ENCODE peak calls at places on chromosomes 12 and 14, in six cellular contexts. One of them, this sample, is unnamed.
A peak's percentile ranks its signal among the peaks of the same experiment; 100 is the strongest.

GRCh38 chr12:53776872-53777271 is 25.1 kb upstream of the CISTR start:
- DNase-seq in Peyer's patch: no peak
- DNase-seq in AG04449: no peak
- DNase-seq in AG04450: no peak
- DNase-seq in left ventricle myocardium inferior: no peak
- DNase-seq in cardiac fibroblast: no peak
- DNase-seq in this sample: no peak

GRCh38 chr12:85662209-85662607 is 174.0 kb downstream of the RASSF9 start:
- DNase-seq in Peyer's patch: no peak
- DNase-seq in AG04449: no peak
- DNase-seq in AG04450: no peak
- DNase-seq in left ventricle myocardium inferior: no peak
- DNase-seq in cardiac fibroblast: no peak
- DNase-seq in this sample: no peak

GRCh38 chr14:47872588-47872987 is 197.2 kb upstream of the MDGA2 start:
- DNase-seq in Peyer's patch: no peak
- DNase-seq in AG04449: no peak
- DNase-seq in AG04450: no peak
- DNase-seq in left ventricle myocardium inferior: no peak
- DNase-seq in cardiac fibroblast: no peak
- DNase-seq in this sample: no peak

GRCh38 chr12:10249690-10250455 is 37.2 kb downstream of the GABARAPL1 start:
- DNase-seq in Peyer's patch: no peak
- DNase-seq in AG04449: no peak
- DNase-seq in AG04450: no peak
- DNase-seq in left ventricle myocardium inferior: no peak
- DNase-seq in cardiac fibroblast: no peak
- DNase-seq in this sample: no peak

GRCh38 chr12:43551971-43552559 is at the start of gene ADAMTS20:
- DNase-seq in Peyer's patch: no peak
- DNase-seq in AG04449: no peak
- DNase-seq in AG04450: no peak
- DNase-seq in left ventricle myocardium inferior: no peak
- DNase-seq in cardiac fibroblast: no peak
- DNase-seq in this sample: no peak

GRCh38 chr14:101729382-101729781 is 32.1 kb upstream of the PPP2R5C start:
- DNase-seq in Peyer's patch: no peak
- DNase-seq in AG04449: no peak
- DNase-seq in AG04450: no peak
- DNase-seq in left ventricle myocardium inferior: no peak
- DNase-seq in cardiac fibroblast: no peak
- DNase-seq in this sample: no peak

GRCh38 chr14:56126514-56126913 is 8.3 kb downstream of the PELI2 start:
- DNase-seq in Peyer's patch: no peak
- DNase-seq in AG04449: no peak
- DNase-seq in AG04450: no peak
- DNase-seq in left ventricle myocardium inferior: no peak
- DNase-seq in cardiac fibroblast: no peak
- DNase-seq in this sample: no peak

GRCh38 chr14:67962215-67962644 is 142.7 kb downstream of the RAD51B start:
- DNase-seq in Peyer's patch: no peak
- DNase-seq in AG04449: no peak
- DNase-seq in AG04450: no peak
- DNase-seq in left ventricle myocardium inferior: no peak
- DNase-seq in cardiac fibroblast: no peak
- DNase-seq in this sample: no peak

GRCh38 chr14:21257395-21258193 is 11.6 kb downstream of the HNRNPC start:
- DNase-seq in Peyer's patch: no peak
- DNase-seq in AG04449: no peak
- DNase-seq in AG04450: no peak
- DNase-seq in left ventricle myocardium inferior: no peak
- DNase-seq in cardiac fibroblast: no peak
- DNase-seq in this sample: no peak

GRCh38 chr12:19764408-19764807 is 325.1 kb downstream of the AEBP2 start:
- DNase-seq in Peyer's patch: no peak
- DNase-seq in AG04449: no peak
- DNase-seq in AG04450: no peak
- DNase-seq in left ventricle myocardium inferior: no peak
- DNase-seq in cardiac fibroblast: peak; percentile 48
- DNase-seq in this sample: no peak

GRCh38 chr12:19856389-19856788 is 417.1 kb downstream of the AEBP2 start:
- DNase-seq in Peyer's patch: no peak
- DNase-seq in AG04449: no peak
- DNase-seq in AG04450: no peak
- DNase-seq in left ventricle myocardium inferior: no peak
- DNase-seq in cardiac fibroblast: peak; percentile 25
- DNase-seq in this sample: no peak

GRCh38 chr14:69648480-69649414 is 37.4 kb downstream of the SUSD6 start:
- DNase-seq in Peyer's patch: no peak
- DNase-seq in AG04449: no peak
- DNase-seq in AG04450: peak; percentile 64
- DNase-seq in left ventricle myocardium inferior: no peak
- DNase-seq in cardiac fibroblast: peak; percentile 69
- DNase-seq in this sample: no peak

GRCh38 chr12:24679135-24679534 is 269.8 kb downstream of the BCAT1 start:
- DNase-seq in Peyer's patch: no peak
- DNase-seq in AG04449: no peak
- DNase-seq in AG04450: no peak
- DNase-seq in left ventricle myocardium inferior: no peak
- DNase-seq in cardiac fibroblast: peak; percentile 60
- DNase-seq in this sample: peak; percentile 35

GRCh38 chr14:21723431-21724045 is 49.9 kb upstream of the OR4E1 start:
- DNase-seq in Peyer's patch: no peak
- DNase-seq in AG04449: no peak
- DNase-seq in AG04450: no peak
- DNase-seq in left ventricle myocardium inferior: no peak
- DNase-seq in cardiac fibroblast: peak; percentile 22
- DNase-seq in this sample: no peak

GRCh38 chr12:42180990-42181611 is 36.4 kb upstream of the GXYLT1 start:
- DNase-seq in Peyer's patch: no peak
- DNase-seq in AG04449: no peak
- DNase-seq in AG04450: no peak
- DNase-seq in left ventricle myocardium inferior: no peak
- DNase-seq in cardiac fibroblast: peak; percentile 46
- DNase-seq in this sample: peak; percentile 29

GRCh38 chr12:6430124-6430989 is 14.4 kb upstream of the CD27 start:
- DNase-seq in Peyer's patch: peak; percentile 53
- DNase-seq in AG04449: peak; percentile 69
- DNase-seq in AG04450: peak; percentile 93
- DNase-seq in left ventricle myocardium inferior: peak; percentile 67
- DNase-seq in cardiac fibroblast: peak; percentile 99
- DNase-seq in this sample: peak; percentile 66

GRCh38 chr12:124750787-124751471 is 112.7 kb downstream of the SCARB1 start:
- DNase-seq in Peyer's patch: no peak
- DNase-seq in AG04449: no peak
- DNase-seq in AG04450: no peak
- DNase-seq in left ventricle myocardium inferior: no peak
- DNase-seq in cardiac fibroblast: no peak
- DNase-seq in this sample: no peak

GRCh38 chr12:67002711-67003110 is 266.4 kb upstream of the CAND1 start:
- DNase-seq in Peyer's patch: no peak
- DNase-seq in AG04449: no peak
- DNase-seq in AG04450: no peak
- DNase-seq in left ventricle myocardium inferior: no peak
- DNase-seq in cardiac fibroblast: no peak
- DNase-seq in this sample: no peak

GRCh38 chr12:96083020-96083489 is 47.7 kb upstream of the LTA4H start:
- DNase-seq in Peyer's patch: no peak
- DNase-seq in AG04449: no peak
- DNase-seq in AG04450: no peak
- DNase-seq in left ventricle myocardium inferior: no peak
- DNase-seq in cardiac fibroblast: peak; percentile 9
- DNase-seq in this sample: no peak

GRCh38 chr14:103931422-103931821 is 3.2 kb downstream of the TDRD9 start:
- DNase-seq in Peyer's patch: no peak
- DNase-seq in AG04449: no peak
- DNase-seq in AG04450: no peak
- DNase-seq in left ventricle myocardium inferior: no peak
- DNase-seq in cardiac fibroblast: no peak
- DNase-seq in this sample: no peak

GRCh38 chr14:23347406-23348296 is 5.0 kb downstream of the SLC22A17 start:
- DNase-seq in Peyer's patch: no peak
- DNase-seq in AG04449: no peak
- DNase-seq in AG04450: no peak
- DNase-seq in left ventricle myocardium inferior: no peak
- DNase-seq in cardiac fibroblast: no peak
- DNase-seq in this sample: no peak

GRCh38 chr14:24177041-24177825 is 5.4 kb downstream of the REC8 start:
- DNase-seq in Peyer's patch: no peak
- DNase-seq in AG04449: no peak
- DNase-seq in AG04450: no peak
- DNase-seq in left ventricle myocardium inferior: no peak
- DNase-seq in cardiac fibroblast: no peak
- DNase-seq in this sample: no peak

DNA sequence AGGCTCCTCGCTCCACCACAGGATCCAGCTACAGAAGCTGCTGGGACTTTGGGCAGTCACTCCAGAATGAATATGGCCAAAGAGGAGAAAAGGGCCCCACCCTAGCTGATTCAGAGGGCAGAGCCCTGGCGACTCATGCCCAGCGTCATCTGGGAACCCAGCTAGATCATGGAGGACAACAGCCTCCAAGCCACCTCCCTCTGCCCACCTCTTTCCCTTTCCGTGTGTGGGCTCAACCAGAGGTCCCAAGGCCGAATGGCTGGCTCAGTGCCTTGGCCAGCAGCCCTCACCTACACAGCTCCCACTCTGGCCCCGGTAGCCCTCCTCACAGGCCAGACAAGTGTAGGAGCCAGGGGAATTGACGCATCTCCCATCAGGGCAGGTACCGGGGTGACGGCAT is 17.4 kb downstream of the ISCA2 start:
- DNase-seq in Peyer's patch: no peak
- DNase-seq in AG04449: no peak
- DNase-seq in AG04450: no peak
- DNase-seq in left ventricle myocardium inferior: no peak
- DNase-seq in cardiac fibroblast: peak; percentile 81
- DNase-seq in this sample: no peak
- H3K4me3 ChIP-seq in Peyer's patch: no peak overlapping the region
- H3K4me3 ChIP-seq in AG04449: no peak overlapping the region
- H3K4me3 ChIP-seq in AG04450: no peak overlapping the region
- H3K4me3 ChIP-seq in left ventricle myocardium inferior: no peak overlapping the region
- H3K4me3 ChIP-seq in cardiac fibroblast: no peak overlapping the region
- H3K4me3 ChIP-seq in this sample: no peak overlapping the region

DNA sequence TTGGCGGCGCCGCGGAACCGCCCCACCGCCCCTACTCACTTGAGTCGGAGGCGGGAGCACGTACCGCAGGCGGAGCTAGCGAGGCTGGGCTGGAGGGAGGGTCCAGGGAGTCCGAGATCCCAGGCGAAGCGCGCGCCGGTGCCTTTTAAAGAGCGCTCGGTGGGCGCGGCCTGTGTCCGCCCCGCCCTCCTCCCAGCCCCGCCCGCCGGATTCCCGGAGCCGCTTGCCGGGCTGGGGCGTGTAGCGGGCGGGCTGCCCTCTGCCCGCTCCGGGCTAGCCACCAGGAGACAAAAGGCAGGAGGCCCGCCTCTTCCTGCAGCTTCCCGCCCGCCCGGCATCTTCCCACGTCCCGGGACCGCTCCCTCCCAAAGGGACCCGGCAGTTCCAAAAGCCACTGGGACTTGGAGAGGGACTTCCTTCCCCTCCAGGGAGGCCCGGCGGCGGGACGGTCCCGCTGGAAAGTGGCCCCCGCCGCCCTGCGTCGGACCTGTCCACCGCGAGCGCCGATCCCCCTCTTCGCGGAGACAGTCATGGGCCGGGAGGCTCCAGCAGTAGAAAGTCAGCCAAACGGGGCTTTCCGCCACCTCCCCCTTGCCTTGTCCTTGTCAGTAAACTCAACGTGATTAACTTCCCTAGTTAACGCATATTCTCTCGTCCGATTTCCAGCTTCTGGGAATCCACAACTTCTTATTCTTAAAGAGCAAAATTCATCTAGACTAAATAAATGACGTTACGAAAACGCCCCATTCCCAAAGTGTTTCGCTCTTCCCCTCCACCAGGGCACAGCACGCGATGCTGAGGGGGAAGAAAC is at the start of gene CSRP2:
- DNase-seq in Peyer's patch: peak; percentile 48
- DNase-seq in AG04449: no peak
- DNase-seq in AG04450: peak; percentile 73
- DNase-seq in left ventricle myocardium inferior: peak; percentile 91
- DNase-seq in cardiac fibroblast: peak; percentile 74
- DNase-seq in this sample: no peak
- TF ChIP-seq CTCF in Peyer's patch: no peak
- TF ChIP-seq CTCF in AG04449: peak; percentile 20
- TF ChIP-seq CTCF in AG04450: peak; percentile 43
- TF ChIP-seq CTCF in left ventricle myocardium inferior: peak; percentile 33
- TF ChIP-seq CTCF in cardiac fibroblast: peak; percentile 49
- TF ChIP-seq CTCF in this sample: peak; percentile 25

GRCh38 chr12:77998236-77998786 is 167.6 kb downstream of the NAV3 start:
- DNase-seq in Peyer's patch: no peak
- DNase-seq in AG04449: no peak
- DNase-seq in AG04450: no peak
- DNase-seq in left ventricle myocardium inferior: no peak
- DNase-seq in cardiac fibroblast: no peak
- DNase-seq in this sample: no peak
- H3K4me3 ChIP-seq in Peyer's patch: no peak overlapping the region
- H3K4me3 ChIP-seq in AG04449: no peak overlapping the region
- H3K4me3 ChIP-seq in AG04450: no peak overlapping the region
- H3K4me3 ChIP-seq in left ventricle myocardium inferior: no peak overlapping the region
- H3K4me3 ChIP-seq in cardiac fibroblast: no peak overlapping the region
- H3K4me3 ChIP-seq in this sample: no peak overlapping the region

DNA sequence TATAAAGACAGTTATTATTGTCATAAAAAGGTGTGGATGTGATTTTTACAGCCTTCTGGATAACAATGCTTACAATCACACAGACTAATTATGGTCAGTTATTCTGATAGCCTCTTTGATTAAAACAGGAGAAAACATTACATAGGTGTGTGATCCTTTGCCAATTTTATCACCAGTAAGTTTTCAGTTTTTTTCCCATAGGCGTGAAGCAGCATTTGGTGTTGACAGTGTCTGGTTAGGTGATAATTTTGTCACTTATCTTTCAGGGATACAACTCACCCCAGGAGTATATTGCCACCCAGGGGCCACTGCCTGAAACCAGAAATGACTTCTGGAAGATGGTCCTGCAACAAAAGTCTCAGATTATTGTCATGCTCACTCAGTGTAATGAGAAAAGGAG is 208.8 kb downstream of the EPS8 start:
- DNase-seq in Peyer's patch: no peak
- DNase-seq in AG04449: no peak
- DNase-seq in AG04450: no peak
- DNase-seq in left ventricle myocardium inferior: no peak
- DNase-seq in cardiac fibroblast: no peak
- DNase-seq in this sample: no peak
- TF ChIP-seq CTCF in Peyer's patch: peak; percentile 26
- TF ChIP-seq CTCF in AG04449: no peak
- TF ChIP-seq CTCF in AG04450: no peak
- TF ChIP-seq CTCF in left ventricle myocardium inferior: no peak
- TF ChIP-seq CTCF in cardiac fibroblast: no peak
- TF ChIP-seq CTCF in this sample: no peak

This sample was measured in epithelial cell of proximal tubule.